ENCODE peak calls at places on chromosome 13, in seven cellular contexts. B, W, Z, V, E, N and I are unnamed samples.

GRCh38 chr13:69856331-69856730 is 251.3 kb upstream of the ATXN8OS start:
- DNase-seq in V (no peak), Z (no peak), B (no peak), E (no peak), N (no peak), W (no peak), I (no peak)

GRCh38 chr13:80873589-80873988 is 532.7 kb upstream of the SPRY2 start:
- DNase-seq in Z (no peak), B (peak; percentile 21), V (no peak), E (no peak), N (no peak), W (peak; percentile 5), I (no peak)

GRCh38 chr13:77300176-77301141 is 26.4 kb downstream of the MYCBP2 start:
- DNase-seq in N (peak; percentile 80), E (no peak), W (no peak), Z (no peak), B (no peak), V (peak; percentile 65), I (no peak)

GRCh38 chr13:29513002-29513980 is 82.2 kb downstream of the SLC7A1 start:
- DNase-seq in V (no peak), B (no peak), E (no peak), W (no peak), N (no peak), Z (no peak), I (no peak)

GRCh38 chr13:72953391-72953960 is 105.3 kb upstream of the KLF5 start:
- DNase-seq in E (no peak), W (no peak), N (no peak), B (peak; percentile 84), Z (no peak), V (peak; percentile 39), I (no peak)

GRCh38 chr13:98332691-98333090 is 155.6 kb upstream of the RNF113B start:
- DNase-seq in Z (no peak), E (no peak), V (no peak), B (no peak), N (no peak), W (no peak), I (no peak)

GRCh38 chr13:67229438-67230242 is 496 bp downstream of the PCDH9 start:
- DNase-seq in V (no peak), W (no peak), B (no peak), Z (no peak), E (no peak), N (no peak), I (peak; percentile 47)

GRCh38 chr13:48478401-48478800 is 54.5 kb downstream of the RCBTB2 start:
- DNase-seq in B (no peak), N (no peak), E (no peak), Z (no peak), V (no peak), W (no peak), I (no peak)

GRCh38 chr13:44103721-44104490 is 224.2 kb downstream of the LACC1 start:
- DNase-seq in N (no peak), E (no peak), B (no peak), W (no peak), Z (no peak), V (peak; percentile 2), I (no peak)

GRCh38 chr13:103145476-103145875 is 79.3 kb upstream of the SLC10A2 start:
- DNase-seq in E (no peak), B (no peak), W (no peak), Z (no peak), V (peak; percentile 16), N (no peak), I (no peak)

GRCh38 chr13:33110713-33111413 is 94.6 kb downstream of the KL start:
- DNase-seq in N (no peak), W (no peak), B (peak; percentile 38), E (no peak), Z (no peak), V (no peak), I (no peak)

GRCh38 chr13:37747071-37747612 is 122.4 kb downstream of the TRPC4 start:
- DNase-seq in W (no peak), E (no peak), N (peak; percentile 71), Z (no peak), B (no peak), V (peak; percentile 87), I (no peak)

GRCh38 chr13:93751117-93751516 is 524.5 kb downstream of the GPC6 start:
- DNase-seq in Z (no peak), B (no peak), W (no peak), N (no peak), V (no peak), E (no peak), I (no peak)

GRCh38 chr13:79492313-79492798 is 11.4 kb downstream of the NDFIP2 start:
- DNase-seq in Z (no peak), B (no peak), E (no peak), W (no peak), N (peak; percentile 14), V (peak; percentile 35), I (no peak)

GRCh38 chr13:83941669-83942335 is 59.5 kb upstream of the SLITRK1 start:
- DNase-seq in W (no peak), E (no peak), Z (no peak), V (peak; percentile 57), B (no peak), N (no peak), I (no peak)

GRCh38 chr13:31950121-31950810 is 81.3 kb upstream of the FRY start:
- DNase-seq in W (no peak), E (no peak), B (no peak), V (no peak), Z (no peak), N (no peak), I (no peak)

GRCh38 chr13:59261928-59262488 is 901.7 kb downstream of the DIAPH3 start:
- DNase-seq in E (no peak), V (peak; percentile 31), Z (no peak), W (no peak), B (no peak), N (peak; percentile 44), I (peak; percentile 69)

GRCh38 chr13:46478641-46479040 is 74.3 kb upstream of the LRCH1 start:
- DNase-seq in E (no peak), N (peak; percentile 11), V (no peak), B (no peak), Z (no peak), W (no peak), I (no peak)

GRCh38 chr13:26883613-26884257 is 123.1 kb upstream of the GPR12 start:
- DNase-seq in Z (no peak), V (no peak), N (no peak), B (no peak), E (no peak), W (no peak), I (no peak)

GRCh38 chr13:93226623-93227279 is at the start of gene GPC6:
- DNase-seq in V (peak; percentile 93), Z (no peak), W (no peak), E (no peak), N (peak; percentile 96), B (no peak), I (peak; percentile 96)

GRCh38 chr13:88086577-88086976 is 415.4 kb downstream of the SLITRK5 start:
- DNase-seq in N (no peak), Z (no peak), W (no peak), B (no peak), E (no peak), V (peak; percentile 77), I (no peak)

GRCh38 chr13:77827350-77827749 is 91.3 kb downstream of the EDNRB start:
- DNase-seq in W (no peak), B (no peak), V (no peak), E (no peak), N (peak; percentile 34), Z (no peak), I (no peak)

GRCh38 chr13:71577127-71577526 is 289.9 kb downstream of the DACH1 start:
- DNase-seq in N (no peak), W (no peak), Z (no peak), V (no peak), E (no peak), B (no peak), I (no peak)

GRCh38 chr13:42574011-42574410 is at the start of gene TNFSF11:
- DNase-seq in V (no peak), W (no peak), Z (no peak), N (peak; percentile 10), B (no peak), E (no peak), I (no peak)

GRCh38 chr13:99468971-99469545 is 32.2 kb upstream of the TM9SF2 start:
- DNase-seq in E (no peak), Z (no peak), N (no peak), B (peak; percentile 24), V (peak; percentile 59), W (no peak), I (no peak)

GRCh38 chr13:71137106-71137505 is 729.9 kb downstream of the DACH1 start:
- DNase-seq in V (no peak), E (no peak), N (no peak), B (no peak), W (no peak), Z (no peak), I (no peak)

GRCh38 chr13:114152831-114153371 is 20.5 kb upstream of the RASA3 start:
- DNase-seq in V (no peak), B (no peak), Z (no peak), N (peak; percentile 83), E (no peak), W (no peak), I (no peak)

GRCh38 chr13:44230071-44230470 is 143.6 kb upstream of the SERP2 start:
- DNase-seq in N (no peak), B (no peak), Z (no peak), W (no peak), E (no peak), V (no peak), I (no peak)

GRCh38 chr13:51619614-51620013 is 35.4 kb downstream of the WDFY2 start:
- DNase-seq in Z (no peak), N (peak; percentile 42), W (no peak), B (no peak), V (no peak), E (no peak), I (no peak)

GRCh38 chr13:30735025-30735967 is at the start of gene ALOX5AP:
- DNase-seq in B (peak; percentile 50), V (no peak), W (peak; percentile 35), N (no peak), Z (peak; percentile 17), E (peak; percentile 21), I (no peak)

GRCh38 chr13:24716011-24716410 is 35.8 kb downstream of the ATP12A start:
- DNase-seq in W (no peak), Z (no peak), E (no peak), B (no peak), V (no peak), N (no peak), I (no peak)

GRCh38 chr13:42047561-42048322 is 706 bp upstream of the DGKH start:
- DNase-seq in N (peak; percentile 78), B (peak; percentile 65), E (no peak), V (peak; percentile 82), W (peak; percentile 18), Z (peak; percentile 23), I (peak; percentile 46)

GRCh38 chr13:110343241-110343865 is 36.3 kb downstream of the COL4A2 start:
- DNase-seq in V (peak; percentile 80), W (no peak), N (no peak), B (no peak), E (no peak), Z (no peak), I (no peak)

GRCh38 chr13:72716776-72717175 is 10.7 kb downstream of the MZT1 start:
- DNase-seq in E (no peak), Z (no peak), W (no peak), V (no peak), N (peak; percentile 32), B (no peak), I (no peak)

GRCh38 chr13:31538067-31539042 is 201.0 kb upstream of the RXFP2 start:
- DNase-seq in B (no peak), W (no peak), V (peak; percentile 72), Z (no peak), E (no peak), N (peak; percentile 68), I (peak; percentile 46)